ENCODE peak calls at places on chromosomes 4 and X, in eight cellular contexts. One of them, this sample, is unnamed. For H3K4me1, the result is how much of the 10 kb centered on the place peaks cover.

GRCh38 chrX:41653125-41653524 is 35.6 kb upstream of the GPR34 start:
- DNase-seq in tibial nerve: no peak
- DNase-seq in cardiac muscle cell: no peak
- DNase-seq in GM23248: no peak
- DNase-seq in suprapubic skin: no peak
- DNase-seq in adrenal gland: no peak
- DNase-seq in HCT116: no peak
- DNase-seq in small intestine: no peak
- DNase-seq in this sample: no peak

GRCh38 chrX:34877451-34877850 is 65.1 kb upstream of the FAM47B start:
- DNase-seq in cardiac muscle cell: no peak
- DNase-seq in small intestine: no peak
- DNase-seq in GM23248: peak
- DNase-seq in adrenal gland: no peak
- DNase-seq in suprapubic skin: no peak
- DNase-seq in HCT116: no peak
- DNase-seq in tibial nerve: no peak
- DNase-seq in this sample: no peak

GRCh38 chr4:85932371-85933305 is 427.2 kb downstream of the MAPK10 start:
- DNase-seq in GM23248: no peak
- DNase-seq in cardiac muscle cell: peak
- DNase-seq in suprapubic skin: no peak
- DNase-seq in tibial nerve: no peak
- DNase-seq in adrenal gland: no peak
- DNase-seq in small intestine: peak
- DNase-seq in HCT116: no peak
- DNase-seq in this sample: peak

GRCh38 chrX:155745792-155746191 is 133.0 kb upstream of the TMLHE start:
- DNase-seq in cardiac muscle cell: peak
- DNase-seq in GM23248: peak
- DNase-seq in tibial nerve: no peak
- DNase-seq in HCT116: peak
- DNase-seq in adrenal gland: peak
- DNase-seq in suprapubic skin: no peak
- DNase-seq in small intestine: peak
- DNase-seq in this sample: peak

GRCh38 chr4:82577451-82577850 is 15.7 kb upstream of the TMEM150C start:
- DNase-seq in adrenal gland: no peak
- DNase-seq in suprapubic skin: no peak
- DNase-seq in tibial nerve: no peak
- DNase-seq in GM23248: no peak
- DNase-seq in HCT116: no peak
- DNase-seq in cardiac muscle cell: no peak
- DNase-seq in small intestine: no peak
- DNase-seq in this sample: no peak

GRCh38 chr4:124953059-124953850 is 240.7 kb upstream of the ANKRD50 start:
- DNase-seq in HCT116: no peak
- DNase-seq in GM23248: peak
- DNase-seq in suprapubic skin: no peak
- DNase-seq in tibial nerve: no peak
- DNase-seq in cardiac muscle cell: no peak
- DNase-seq in adrenal gland: no peak
- DNase-seq in small intestine: no peak
- DNase-seq in this sample: no peak

GRCh38 chrX:53084863-53085262 is 2.7 kb downstream of the TSPYL2 start:
- DNase-seq in GM23248: no peak
- DNase-seq in suprapubic skin: no peak
- DNase-seq in small intestine: no peak
- DNase-seq in HCT116: no peak
- DNase-seq in tibial nerve: no peak
- DNase-seq in adrenal gland: no peak
- DNase-seq in cardiac muscle cell: no peak
- DNase-seq in this sample: no peak

GRCh38 chr4:19888587-19888986 is 363.1 kb upstream of the SLIT2 start:
- DNase-seq in suprapubic skin: no peak
- DNase-seq in GM23248: no peak
- DNase-seq in small intestine: no peak
- DNase-seq in cardiac muscle cell: no peak
- DNase-seq in HCT116: no peak
- DNase-seq in adrenal gland: no peak
- DNase-seq in tibial nerve: no peak
- DNase-seq in this sample: no peak

GRCh38 chr4:62408467-62408866 is 1208.3 kb downstream of the ADGRL3 start:
- DNase-seq in cardiac muscle cell: no peak
- DNase-seq in suprapubic skin: no peak
- DNase-seq in small intestine: no peak
- DNase-seq in adrenal gland: no peak
- DNase-seq in HCT116: no peak
- DNase-seq in GM23248: no peak
- DNase-seq in tibial nerve: no peak
- DNase-seq in this sample: no peak

GRCh38 chrX:134423606-134424005 is 36.4 kb upstream of the HPRT1 start:
- DNase-seq in cardiac muscle cell: peak
- DNase-seq in suprapubic skin: no peak
- DNase-seq in tibial nerve: no peak
- DNase-seq in adrenal gland: no peak
- DNase-seq in small intestine: peak
- DNase-seq in HCT116: no peak
- DNase-seq in GM23248: peak
- DNase-seq in this sample: no peak

GRCh38 chrX:29225670-29226069 is 638.4 kb downstream of the IL1RAPL1 start:
- DNase-seq in cardiac muscle cell: no peak
- DNase-seq in HCT116: no peak
- DNase-seq in suprapubic skin: no peak
- DNase-seq in adrenal gland: no peak
- DNase-seq in tibial nerve: no peak
- DNase-seq in GM23248: no peak
- DNase-seq in small intestine: no peak
- DNase-seq in this sample: no peak

GRCh38 chrX:153706799-153707198 is 17.4 kb downstream of the BCAP31 start:
- DNase-seq in adrenal gland: no peak
- DNase-seq in suprapubic skin: no peak
- DNase-seq in small intestine: no peak
- DNase-seq in cardiac muscle cell: no peak
- DNase-seq in HCT116: no peak
- DNase-seq in tibial nerve: no peak
- DNase-seq in GM23248: no peak
- DNase-seq in this sample: no peak

GRCh38 chr4:11426003-11426402 is 2.7 kb downstream of the HS3ST1 start:
- DNase-seq in HCT116: no peak
- DNase-seq in tibial nerve: no peak
- DNase-seq in adrenal gland: no peak
- DNase-seq in GM23248: no peak
- DNase-seq in suprapubic skin: no peak
- DNase-seq in cardiac muscle cell: no peak
- DNase-seq in small intestine: no peak
- DNase-seq in this sample: no peak

GRCh38 chr4:130026185-130026584 is 930.2 kb downstream of the C4orf33 start:
- DNase-seq in GM23248: no peak
- DNase-seq in suprapubic skin: no peak
- DNase-seq in small intestine: no peak
- DNase-seq in adrenal gland: no peak
- DNase-seq in tibial nerve: no peak
- DNase-seq in cardiac muscle cell: peak
- DNase-seq in HCT116: no peak
- DNase-seq in this sample: no peak

GRCh38 chrX:112642349-112642748 is 37.4 kb downstream of the LHFPL1 start:
- DNase-seq in GM23248: peak
- DNase-seq in adrenal gland: peak
- DNase-seq in HCT116: peak
- DNase-seq in suprapubic skin: no peak
- DNase-seq in tibial nerve: peak
- DNase-seq in cardiac muscle cell: peak
- DNase-seq in small intestine: peak
- DNase-seq in this sample: peak

GRCh38 chr4:15938640-15939039 is at the start of gene FGFBP1:
- DNase-seq in tibial nerve: no peak
- DNase-seq in suprapubic skin: no peak
- DNase-seq in adrenal gland: no peak
- DNase-seq in HCT116: no peak
- DNase-seq in GM23248: no peak
- DNase-seq in small intestine: no peak
- DNase-seq in cardiac muscle cell: no peak
- DNase-seq in this sample: no peak

GRCh38 chr4:982291-982690 is 4.6 kb upstream of the IDUA start:
- DNase-seq in GM23248: no peak
- DNase-seq in small intestine: no peak
- DNase-seq in HCT116: no peak
- DNase-seq in tibial nerve: no peak
- DNase-seq in suprapubic skin: no peak
- DNase-seq in cardiac muscle cell: no peak
- DNase-seq in adrenal gland: no peak
- DNase-seq in this sample: no peak

GRCh38 chrX:48278958-48279357 is 23.8 kb downstream of the SSX1 start:
- DNase-seq in tibial nerve: peak
- DNase-seq in cardiac muscle cell: no peak
- DNase-seq in small intestine: no peak
- DNase-seq in HCT116: peak
- DNase-seq in GM23248: peak
- DNase-seq in adrenal gland: no peak
- DNase-seq in suprapubic skin: peak
- DNase-seq in this sample: no peak

GRCh38 chr4:185311113-185311888 is 84.4 kb downstream of the LRP2BP start:
- DNase-seq in GM23248: no peak
- DNase-seq in suprapubic skin: no peak
- DNase-seq in HCT116: no peak
- DNase-seq in cardiac muscle cell: no peak
- DNase-seq in small intestine: no peak
- DNase-seq in tibial nerve: no peak
- DNase-seq in adrenal gland: no peak
- DNase-seq in this sample: peak

DNA sequence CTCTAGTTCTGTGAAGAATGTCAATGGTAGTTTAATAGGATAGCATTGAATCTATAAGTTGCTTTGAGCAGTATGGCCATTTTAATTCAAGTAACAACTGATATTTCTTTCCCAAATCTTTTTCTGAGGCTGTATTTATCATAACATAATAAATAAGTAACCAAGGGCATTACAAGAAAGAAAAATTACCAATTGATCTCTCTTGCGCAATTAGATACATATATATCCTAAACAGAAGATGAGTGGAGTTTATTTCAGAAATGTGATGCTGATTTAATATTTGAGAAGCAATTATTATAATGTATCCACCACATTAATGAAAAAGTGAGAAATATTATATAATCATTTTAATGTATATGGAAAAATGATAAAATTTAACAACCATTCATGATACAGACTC is 802.5 kb upstream of the AGA start:
- DNase-seq in HCT116: no peak
- DNase-seq in cardiac muscle cell: no peak
- DNase-seq in GM23248: no peak
- DNase-seq in adrenal gland: no peak
- DNase-seq in small intestine: no peak
- DNase-seq in tibial nerve: no peak
- DNase-seq in suprapubic skin: no peak
- DNase-seq in this sample: no peak
- H3K4me1 ChIP-seq in HCT116: under half
- H3K4me1 ChIP-seq in cardiac muscle cell: under half
- H3K4me1 ChIP-seq in GM23248: under half
- H3K4me1 ChIP-seq in adrenal gland: under half
- H3K4me1 ChIP-seq in small intestine: under half
- H3K4me1 ChIP-seq in tibial nerve: under half
- H3K4me1 ChIP-seq in suprapubic skin: under half
- H3K4me1 ChIP-seq in this sample: under half

GRCh38 chr4:39030726-39031125 is 1.5 kb downstream of the TMEM156 start:
- DNase-seq in GM23248: peak
- DNase-seq in tibial nerve: no peak
- DNase-seq in small intestine: no peak
- DNase-seq in cardiac muscle cell: no peak
- DNase-seq in HCT116: no peak
- DNase-seq in adrenal gland: no peak
- DNase-seq in suprapubic skin: no peak
- DNase-seq in this sample: no peak
- H3K4me3 ChIP-seq in GM23248: no peak
- H3K4me3 ChIP-seq in tibial nerve: no peak
- H3K4me3 ChIP-seq in small intestine: no peak
- H3K4me3 ChIP-seq in cardiac muscle cell: no peak
- H3K4me3 ChIP-seq in HCT116: no peak
- H3K4me3 ChIP-seq in adrenal gland: no peak
- H3K4me3 ChIP-seq in suprapubic skin: no peak
- H3K4me3 ChIP-seq in this sample: no peak

GRCh38 chr4:26860922-26861433 is 337 bp downstream of the STIM2 start:
- DNase-seq in GM23248: peak
- DNase-seq in tibial nerve: no peak
- DNase-seq in suprapubic skin: peak
- DNase-seq in adrenal gland: peak
- DNase-seq in cardiac muscle cell: peak
- DNase-seq in small intestine: no peak
- DNase-seq in HCT116: no peak
- DNase-seq in this sample: peak
- H3K4me1 ChIP-seq in GM23248: under half
- H3K4me1 ChIP-seq in tibial nerve: under half
- H3K4me1 ChIP-seq in suprapubic skin: half or more
- H3K4me1 ChIP-seq in adrenal gland: half or more
- H3K4me1 ChIP-seq in cardiac muscle cell: under half
- H3K4me1 ChIP-seq in small intestine: under half
- H3K4me1 ChIP-seq in HCT116: under half
- H3K4me1 ChIP-seq in this sample: under half

GRCh38 chr4:18444286-18444685 is 422.7 kb upstream of the LCORL start:
- DNase-seq in adrenal gland: no peak
- DNase-seq in tibial nerve: no peak
- DNase-seq in HCT116: no peak
- DNase-seq in GM23248: no peak
- DNase-seq in cardiac muscle cell: no peak
- DNase-seq in suprapubic skin: no peak
- DNase-seq in small intestine: peak
- DNase-seq in this sample: no peak
- H3K4me3 ChIP-seq in adrenal gland: no peak
- H3K4me3 ChIP-seq in tibial nerve: no peak
- H3K4me3 ChIP-seq in HCT116: no peak
- H3K4me3 ChIP-seq in GM23248: no peak
- H3K4me3 ChIP-seq in cardiac muscle cell: no peak
- H3K4me3 ChIP-seq in suprapubic skin: no peak
- H3K4me3 ChIP-seq in small intestine: no peak
- H3K4me3 ChIP-seq in this sample: no peak